ENCODE peak calls at places on chromosomes 11 and 22, in eight cellular contexts. L is uterus, Z is sigmoid colon, W is transverse colon, O is Peyer's patch, H is SJSA1, Y is ovary, T is Caco-2. S is an unnamed sample. For H3K4me1 and H3K27me3, the result is how much of the 10 kb centered on the place peaks cover.

GRCh38 chr22:31089101-31090100 is 8.3 kb downstream of the SMTN start:
- DNase-seq in L (peak), W (peak), Z (peak), Y (peak), H (no peak), O (peak), T (peak), S (no peak)

GRCh38 chr22:31179345-31179744 is 19.4 kb downstream of the RNF185 start:
- DNase-seq in Y (no peak), T (peak), H (peak), L (no peak), O (peak), Z (no peak), W (peak), S (no peak)

GRCh38 chr11:103091024-103091423 is 936 bp downstream of the DCUN1D5 start:
- DNase-seq in Y (no peak), T (peak), W (no peak), O (no peak), Z (no peak), L (no peak), H (peak), S (peak)

GRCh38 chr11:77202941-77203900 is 75.2 kb downstream of the MYO7A start:
- DNase-seq in Z (peak), W (peak), T (no peak), O (peak), H (no peak), Y (no peak), L (no peak), S (no peak)

GRCh38 chr11:79438631-79439429 is 2.0 kb downstream of the TENM4 start:
- DNase-seq in O (peak), Y (peak), H (no peak), Z (peak), L (peak), W (peak), T (no peak), S (peak)

GRCh38 chr22:35649026-35649553 is 844 bp downstream of the APOL6 start:
- DNase-seq in L (no peak), Y (no peak), O (no peak), H (peak), T (no peak), W (no peak), Z (no peak), S (no peak)

GRCh38 chr11:64233913-64234839 is at the start of gene VEGFB:
- DNase-seq in W (peak), Z (peak), L (peak), T (peak), Y (peak), O (peak), H (peak), S (peak)

GRCh38 chr11:36126703-36127102 is 162.5 kb downstream of the COMMD9 start:
- DNase-seq in H (no peak), T (no peak), Y (no peak), Z (no peak), L (no peak), W (no peak), O (no peak), S (no peak)

GRCh38 chr11:86116386-86116726 is 47.5 kb upstream of the PICALM start:
- DNase-seq in H (peak), T (no peak), Z (no peak), O (no peak), L (no peak), Y (no peak), W (no peak), S (no peak)

GRCh38 chr11:61139391-61139790 is 21.8 kb downstream of the VPS37C start:
- DNase-seq in W (no peak), O (no peak), Z (peak), H (no peak), T (no peak), L (no peak), Y (no peak), S (no peak)
- H3K4me1 ChIP-seq in W (under half), O (under half), Z (under half), H (under half), T (under half), L (under half), Y (under half), S (under half)

GRCh38 chr11:2447951-2448650 is 3.3 kb downstream of the KCNQ1 start:
- DNase-seq in H (no peak), Z (no peak), Y (no peak), O (no peak), L (no peak), W (no peak), T (no peak), S (no peak)
- H3K4me3 ChIP-seq in H (no peak), Z (no peak), Y (no peak), O (no peak), L (no peak), W (no peak), T (no peak), S (no peak)

DNA sequence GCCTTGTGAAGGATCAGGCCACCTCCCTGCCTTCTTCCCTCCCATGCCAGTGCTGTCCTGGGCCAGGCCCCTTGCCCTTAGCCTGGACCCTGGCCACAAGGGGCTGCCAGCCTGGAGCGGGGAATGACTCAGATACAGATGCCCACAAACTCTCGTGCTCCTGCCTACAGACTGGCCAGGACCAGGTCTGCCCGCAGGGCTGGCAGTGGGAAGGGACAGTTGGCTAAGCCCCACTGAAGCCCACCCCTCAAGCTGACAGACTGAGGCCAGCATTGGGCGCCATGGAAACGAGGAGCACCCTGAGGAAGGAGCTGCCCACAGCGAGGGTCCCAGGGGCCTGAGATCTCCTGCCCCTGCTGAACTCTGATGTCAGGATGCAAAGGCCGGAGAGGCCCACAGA is 14.1 kb downstream of the SCUBE1 start:
- DNase-seq in L (no peak), Y (no peak), H (no peak), T (no peak), Z (no peak), W (no peak), O (no peak), S (no peak)
- H3K27me3 ChIP-seq in L (under half), Y (under half), H (under half), T (under half), Z (under half), W (under half), O (under half), S (under half)

DNA sequence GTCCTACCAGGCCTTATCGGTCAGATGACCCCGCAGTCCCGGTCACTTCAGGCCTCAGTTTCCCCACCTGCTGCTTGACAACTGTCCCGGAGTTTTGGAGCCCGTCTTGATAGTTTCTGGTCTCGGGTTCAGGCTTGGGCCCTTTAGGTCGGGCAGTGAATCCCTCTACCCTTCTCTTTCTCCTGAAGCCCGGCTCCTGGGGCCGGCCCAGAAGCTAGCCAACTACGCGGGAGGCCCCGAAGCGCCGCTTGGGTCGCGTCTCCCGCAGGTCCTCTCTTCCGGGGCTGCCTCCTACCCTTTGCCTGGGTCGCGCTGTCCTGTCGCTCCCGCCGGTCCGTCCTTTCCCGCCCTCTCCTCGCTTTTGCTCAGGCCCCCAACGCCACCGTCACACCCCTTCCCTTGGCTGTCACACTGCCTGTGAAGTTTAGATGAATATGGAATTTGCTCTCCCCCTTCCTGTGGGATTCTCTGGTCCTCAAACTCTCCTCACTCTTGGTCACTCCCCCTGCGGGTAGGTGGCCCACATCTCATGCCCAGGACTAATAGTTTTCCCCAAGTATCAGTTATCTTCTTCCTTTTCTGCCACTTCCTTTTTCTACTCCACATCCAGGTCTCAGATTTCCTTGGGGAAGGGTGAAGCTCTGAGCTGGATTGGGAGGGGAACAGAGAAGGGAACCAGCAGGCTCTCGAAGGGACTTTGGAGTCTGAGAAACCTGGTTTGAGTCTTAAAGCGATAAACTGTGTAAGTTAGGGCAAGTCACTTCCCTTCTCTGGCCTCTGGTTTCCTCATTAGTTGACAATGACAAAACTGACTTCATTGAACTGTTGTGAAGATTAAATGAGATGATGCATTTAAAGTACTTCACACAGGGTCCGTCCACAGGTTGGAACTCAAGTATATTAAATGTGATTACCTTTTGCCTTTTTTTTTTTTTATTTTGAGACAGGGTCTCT is 791 bp downstream of the RAB1B start:
- DNase-seq in W (no peak), L (no peak), Z (no peak), O (no peak), Y (no peak), H (peak), T (peak), S (peak)
- H3K4me1 ChIP-seq in W (under half), L (under half), Z (under half), O (under half), Y (under half), H (under half), T (under half), S (under half)

GRCh38 chr11:123525511-123525918 is 95.4 kb downstream of the GRAMD1B start:
- DNase-seq in O (no peak), L (no peak), Y (no peak), W (no peak), H (peak), T (no peak), Z (no peak), S (no peak)
- H3K4me3 ChIP-seq in O (no peak), L (no peak), Y (no peak), W (no peak), H (peak), T (no peak), Z (peak), S (no peak)

GRCh38 chr11:16610738-16611388 is 127.6 kb upstream of the C11orf58 start:
- DNase-seq in W (no peak), L (no peak), Y (no peak), T (no peak), H (no peak), Z (no peak), O (no peak), S (no peak)
- H3K27me3 ChIP-seq in W (half or more), L (half or more), Y (under half), T (under half), H (under half), Z (half or more), O (under half), S (under half)

GRCh38 chr22:43897751-43898261 is 6.0 kb upstream of the PNPLA5 start:
- DNase-seq in W (no peak), Y (no peak), L (no peak), O (no peak), T (no peak), H (no peak), Z (no peak), S (no peak)
- H3K4me1 ChIP-seq in W (under half), Y (under half), L (under half), O (under half), T (under half), H (under half), Z (under half), S (under half)

GRCh38 chr22:46262449-46263207 is 515 bp downstream of the PKDREJ start:
- DNase-seq in H (no peak), W (peak), O (peak), Y (peak), Z (peak), L (peak), T (no peak), S (no peak)
- H3K4me3 ChIP-seq in H (no peak), W (peak), O (no peak), Y (peak), Z (peak), L (peak), T (no peak), S (no peak)

GRCh38 chr22:45553333-45554039 is 50.8 kb downstream of the FBLN1 start:
- DNase-seq in Y (peak), H (peak), L (peak), W (peak), T (peak), Z (peak), O (peak), S (peak)

GRCh38 chr22:45554040-45554406 is 51.3 kb downstream of the FBLN1 start:
- DNase-seq in H (no peak), O (no peak), W (no peak), Y (peak), Z (no peak), T (no peak), L (no peak), S (no peak)

GRCh38 chr22:45551310-45552016 is 48.8 kb downstream of the FBLN1 start:
- DNase-seq in H (no peak), O (no peak), T (no peak), Z (peak), Y (peak), W (no peak), L (peak), S (no peak)

GRCh38 chr22:45552017-45552411 is 49.3 kb downstream of the FBLN1 start:
- DNase-seq in Z (no peak), W (no peak), L (no peak), Y (no peak), H (no peak), O (no peak), T (no peak), S (no peak)

GRCh38 chr22:45552580-45553332 is 50.1 kb downstream of the FBLN1 start:
- DNase-seq in Y (peak), H (peak), L (peak), Z (peak), O (peak), T (no peak), W (peak), S (no peak)
- H3K27me3 ChIP-seq in Y (under half), H (under half), L (under half), Z (under half), O (under half), T (under half), W (under half), S (under half)

GRCh38 chr11:83056204-83056603 is 15.5 kb downstream of the RAB30 start:
- DNase-seq in Z (no peak), T (no peak), H (no peak), L (no peak), O (no peak), W (no peak), Y (no peak), S (no peak)
- H3K4me1 ChIP-seq in Z (under half), T (under half), H (under half), L (under half), O (under half), W (under half), Y (under half), S (under half)